ENCODE peak calls at places on chromosomes 11 and 22, in four cellular contexts. One of them, this sample, is unnamed.

GRCh38 chr11:62555464-62556092 is 9.0 kb upstream of the AHNAK start:
- DNase-seq in OCI-LY7: peak; percentile 52
- DNase-seq in SK-N-SH: peak; percentile 43
- DNase-seq in hepatocyte: peak; percentile 53
- DNase-seq in this sample: peak; percentile 49

GRCh38 chr11:102457056-102457677 is 4.6 kb upstream of the TMEM123 start:
- DNase-seq in OCI-LY7: no peak
- DNase-seq in SK-N-SH: no peak
- DNase-seq in hepatocyte: no peak
- DNase-seq in this sample: no peak

GRCh38 chr11:57649826-57650738 is at the start of gene YPEL4:
- DNase-seq in OCI-LY7: peak; percentile 21
- DNase-seq in SK-N-SH: peak; percentile 88
- DNase-seq in hepatocyte: peak; percentile 83
- DNase-seq in this sample: peak; percentile 69

GRCh38 chr22:24088796-24089195 is 77.7 kb downstream of the CABIN1 start:
- DNase-seq in OCI-LY7: no peak
- DNase-seq in SK-N-SH: no peak
- DNase-seq in hepatocyte: no peak
- DNase-seq in this sample: peak; percentile 50

GRCh38 chr11:20156280-20156875 is 3.9 kb downstream of the DBX1 start:
- DNase-seq in OCI-LY7: no peak
- DNase-seq in SK-N-SH: peak; percentile 24
- DNase-seq in hepatocyte: no peak
- DNase-seq in this sample: peak; percentile 80

GRCh38 chr11:119694334-119694733 is 34.7 kb downstream of the NECTIN1 start:
- DNase-seq in OCI-LY7: peak; percentile 47
- DNase-seq in SK-N-SH: no peak
- DNase-seq in hepatocyte: no peak
- DNase-seq in this sample: no peak

GRCh38 chr11:108698844-108699642 is 34.2 kb downstream of the DDX10 start:
- DNase-seq in OCI-LY7: no peak
- DNase-seq in SK-N-SH: no peak
- DNase-seq in hepatocyte: no peak
- DNase-seq in this sample: no peak

GRCh38 chr11:460331-461199 is 10.5 kb downstream of the PTDSS2 start:
- DNase-seq in OCI-LY7: no peak
- DNase-seq in SK-N-SH: no peak
- DNase-seq in hepatocyte: peak; percentile 77
- DNase-seq in this sample: no peak

GRCh38 chr11:133977067-133977681 is 20.4 kb upstream of the IGSF9B start:
- DNase-seq in OCI-LY7: no peak
- DNase-seq in SK-N-SH: no peak
- DNase-seq in hepatocyte: no peak
- DNase-seq in this sample: no peak

GRCh38 chr11:101862410-101863233 is 52.2 kb upstream of the CEP126 start:
- DNase-seq in OCI-LY7: peak; percentile 28
- DNase-seq in SK-N-SH: peak; percentile 15
- DNase-seq in hepatocyte: peak; percentile 77
- DNase-seq in this sample: peak; percentile 63

GRCh38 chr11:13009921-13010736 is 1.0 kb downstream of the RASSF10 start:
- DNase-seq in OCI-LY7: no peak
- DNase-seq in SK-N-SH: peak; percentile 68
- DNase-seq in hepatocyte: peak; percentile 52
- DNase-seq in this sample: peak; percentile 83

GRCh38 chr11:93519179-93519578 is 24.0 kb downstream of the SMCO4 start:
- DNase-seq in OCI-LY7: peak; percentile 73
- DNase-seq in SK-N-SH: no peak
- DNase-seq in hepatocyte: no peak
- DNase-seq in this sample: no peak

GRCh38 chr22:42279425-42280020 is 9.1 kb upstream of the TCF20 start:
- DNase-seq in OCI-LY7: no peak
- DNase-seq in SK-N-SH: no peak
- DNase-seq in hepatocyte: no peak
- DNase-seq in this sample: no peak

GRCh38 chr11:9936754-9937153 is 272.9 kb downstream of the SWAP70 start:
- DNase-seq in OCI-LY7: no peak
- DNase-seq in SK-N-SH: no peak
- DNase-seq in hepatocyte: no peak
- DNase-seq in this sample: no peak

GRCh38 chr11:105109855-105110750 is 29.5 kb downstream of the CARD18 start:
- DNase-seq in OCI-LY7: no peak
- DNase-seq in SK-N-SH: no peak
- DNase-seq in hepatocyte: no peak
- DNase-seq in this sample: no peak

GRCh38 chr11:353315-353857 is 15.9 kb upstream of the B4GALNT4 start:
- DNase-seq in OCI-LY7: no peak
- DNase-seq in SK-N-SH: no peak
- DNase-seq in hepatocyte: peak; percentile 89
- DNase-seq in this sample: no peak

GRCh38 chr11:46050065-46050464 is 71.2 kb downstream of the PHF21A start:
- DNase-seq in OCI-LY7: no peak
- DNase-seq in SK-N-SH: no peak
- DNase-seq in hepatocyte: peak; percentile 68
- DNase-seq in this sample: peak; percentile 75

GRCh38 chr11:16169541-16169940 is 186.8 kb downstream of the SOX6 start:
- DNase-seq in OCI-LY7: no peak
- DNase-seq in SK-N-SH: no peak
- DNase-seq in hepatocyte: no peak
- DNase-seq in this sample: no peak

GRCh38 chr22:48397531-48398180 is 1430.0 kb downstream of the BRD1 start:
- DNase-seq in OCI-LY7: no peak
- DNase-seq in SK-N-SH: no peak
- DNase-seq in hepatocyte: no peak
- DNase-seq in this sample: no peak

GRCh38 chr11:59822989-59823566 is 12.5 kb upstream of the MRPL16 start:
- DNase-seq in OCI-LY7: peak; percentile 84
- DNase-seq in SK-N-SH: peak; percentile 53
- DNase-seq in hepatocyte: peak; percentile 73
- DNase-seq in this sample: peak; percentile 66
- TF ChIP-seq CTCF in OCI-LY7: peak; percentile 85
- TF ChIP-seq CTCF in SK-N-SH: peak; percentile 78
- TF ChIP-seq CTCF in hepatocyte: peak; percentile 71
- TF ChIP-seq CTCF in this sample: peak; percentile 65

GRCh38 chr22:33811208-33811607 is 109.1 kb downstream of the LARGE1 start:
- DNase-seq in OCI-LY7: no peak
- DNase-seq in SK-N-SH: no peak
- DNase-seq in hepatocyte: no peak
- DNase-seq in this sample: no peak

GRCh38 chr22:33803371-33803770 is 116.9 kb downstream of the LARGE1 start:
- DNase-seq in OCI-LY7: no peak
- DNase-seq in SK-N-SH: no peak
- DNase-seq in hepatocyte: peak; percentile 46
- DNase-seq in this sample: no peak

GRCh38 chr22:33803883-33804282 is 116.4 kb downstream of the LARGE1 start:
- DNase-seq in OCI-LY7: no peak
- DNase-seq in SK-N-SH: no peak
- DNase-seq in hepatocyte: no peak
- DNase-seq in this sample: no peak

GRCh38 chr22:33807465-33807864 is 112.8 kb downstream of the LARGE1 start:
- DNase-seq in OCI-LY7: no peak
- DNase-seq in SK-N-SH: no peak
- DNase-seq in hepatocyte: no peak
- DNase-seq in this sample: no peak

GRCh38 chr22:33806191-33806590 is 114.1 kb downstream of the LARGE1 start:
- DNase-seq in OCI-LY7: peak; percentile 53
- DNase-seq in SK-N-SH: no peak
- DNase-seq in hepatocyte: no peak
- DNase-seq in this sample: no peak
- TF ChIP-seq EZH2phosphoT487 in OCI-LY7: no peak
- TF ChIP-seq EZH2phosphoT487 in SK-N-SH: no peak
- TF ChIP-seq EZH2phosphoT487 in hepatocyte: no peak
- TF ChIP-seq EZH2phosphoT487 in this sample: no peak

DNA sequence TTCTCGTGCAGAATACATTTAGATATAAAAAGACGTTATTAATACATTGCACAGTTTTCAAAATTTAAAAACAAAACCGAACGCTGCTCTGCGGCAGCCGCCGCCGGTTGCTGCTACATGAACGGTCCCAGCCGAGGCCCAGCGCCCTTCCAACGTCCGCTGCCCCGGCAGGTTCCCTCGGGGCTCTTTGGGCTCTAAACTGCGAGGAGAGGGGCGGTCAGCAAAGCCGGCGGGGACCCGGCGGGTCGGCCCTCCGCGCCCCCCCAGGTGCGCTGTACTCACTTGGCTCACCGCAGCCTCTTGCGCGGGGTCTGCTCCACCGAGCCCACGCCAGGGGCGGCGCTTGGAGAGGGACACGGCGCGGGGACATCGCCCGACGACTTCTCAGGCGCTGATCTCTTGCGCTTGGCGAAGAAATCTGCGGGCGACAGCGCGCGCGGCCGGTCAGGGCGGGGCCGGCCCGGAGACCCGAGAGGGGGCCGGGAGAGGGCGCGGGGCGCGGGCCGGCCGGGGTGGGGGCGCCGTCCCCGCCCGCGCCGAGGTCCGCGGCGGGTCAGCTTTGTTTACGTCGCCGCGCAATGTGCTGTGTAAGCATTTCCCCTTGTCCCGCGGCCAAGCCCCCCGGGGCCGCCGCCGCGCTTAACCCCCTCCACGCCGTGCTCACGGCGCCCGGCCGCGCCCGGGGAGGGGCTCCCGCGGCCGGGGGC is 1.7 kb downstream of the CDKN1C start:
- DNase-seq in OCI-LY7: no peak
- DNase-seq in SK-N-SH: peak; percentile 73
- DNase-seq in hepatocyte: peak; percentile 46
- DNase-seq in this sample: peak; percentile 75
- H3K4me2 ChIP-seq in OCI-LY7: no peak overlapping the region
- H3K4me2 ChIP-seq in SK-N-SH: peak overlapping the region; percentile 73
- H3K4me2 ChIP-seq in hepatocyte: peak overlapping the region; percentile 95
- H3K4me2 ChIP-seq in this sample: peak overlapping the region; percentile 83

GRCh38 chr11:121426476-121427454 is 25.3 kb upstream of the SORL1 start:
- DNase-seq in OCI-LY7: peak; percentile 84
- DNase-seq in SK-N-SH: peak; percentile 87
- DNase-seq in hepatocyte: peak; percentile 70
- DNase-seq in this sample: peak; percentile 75
- TF ChIP-seq CTCF in OCI-LY7: peak; percentile 67
- TF ChIP-seq CTCF in SK-N-SH: no peak
- TF ChIP-seq CTCF in hepatocyte: peak; percentile 22
- TF ChIP-seq CTCF in this sample: no peak

DNA sequence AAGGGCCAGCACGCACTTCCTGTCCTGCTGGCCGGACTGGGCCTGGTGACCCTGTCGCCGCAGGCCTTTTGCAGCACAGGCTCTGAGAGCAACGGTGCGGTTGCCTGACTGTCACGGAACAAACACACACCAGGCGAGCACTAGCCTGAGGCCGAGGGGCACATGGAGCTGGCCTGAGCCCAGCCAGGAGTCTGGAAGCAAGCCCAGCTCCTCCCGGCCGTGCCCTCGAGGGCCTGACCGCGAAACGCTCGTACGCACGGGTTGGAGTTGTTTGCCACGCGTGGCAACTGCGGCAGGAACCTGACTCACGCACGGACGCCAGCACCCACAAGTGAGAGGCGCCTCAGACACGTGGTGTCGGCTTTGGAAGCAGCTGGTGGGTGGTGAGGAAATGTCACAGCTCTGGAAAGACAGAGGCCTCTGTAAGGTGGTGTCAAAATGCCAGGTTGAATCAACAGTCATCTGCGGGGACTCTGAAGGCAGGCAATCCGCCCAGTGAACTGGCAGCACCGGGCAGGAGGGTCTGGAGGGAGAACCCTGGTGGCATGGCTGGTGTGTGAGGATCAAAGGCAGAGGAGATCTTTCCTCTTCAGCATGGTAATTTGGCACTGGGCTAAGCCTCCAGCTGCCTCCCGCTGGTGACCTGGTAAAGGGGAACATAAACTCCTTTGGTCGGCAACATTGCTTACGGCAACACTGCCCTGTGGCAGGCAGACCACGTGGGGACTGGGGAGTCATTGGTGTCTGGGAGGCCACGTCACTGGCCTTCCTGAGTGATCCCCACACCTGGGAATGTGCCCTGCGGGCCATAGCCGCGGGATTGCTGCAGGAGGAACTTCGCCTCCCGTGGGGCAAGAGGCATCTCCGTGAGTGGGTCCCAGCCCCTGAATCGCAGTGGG is 15.3 kb upstream of the IL17REL start:
- DNase-seq in OCI-LY7: peak; percentile 9
- DNase-seq in SK-N-SH: peak; percentile 84
- DNase-seq in hepatocyte: peak; percentile 4
- DNase-seq in this sample: no peak
- TF ChIP-seq EZH2phosphoT487 in OCI-LY7: no peak
- TF ChIP-seq EZH2phosphoT487 in SK-N-SH: no peak
- TF ChIP-seq EZH2phosphoT487 in hepatocyte: no peak
- TF ChIP-seq EZH2phosphoT487 in this sample: no peak

DNA sequence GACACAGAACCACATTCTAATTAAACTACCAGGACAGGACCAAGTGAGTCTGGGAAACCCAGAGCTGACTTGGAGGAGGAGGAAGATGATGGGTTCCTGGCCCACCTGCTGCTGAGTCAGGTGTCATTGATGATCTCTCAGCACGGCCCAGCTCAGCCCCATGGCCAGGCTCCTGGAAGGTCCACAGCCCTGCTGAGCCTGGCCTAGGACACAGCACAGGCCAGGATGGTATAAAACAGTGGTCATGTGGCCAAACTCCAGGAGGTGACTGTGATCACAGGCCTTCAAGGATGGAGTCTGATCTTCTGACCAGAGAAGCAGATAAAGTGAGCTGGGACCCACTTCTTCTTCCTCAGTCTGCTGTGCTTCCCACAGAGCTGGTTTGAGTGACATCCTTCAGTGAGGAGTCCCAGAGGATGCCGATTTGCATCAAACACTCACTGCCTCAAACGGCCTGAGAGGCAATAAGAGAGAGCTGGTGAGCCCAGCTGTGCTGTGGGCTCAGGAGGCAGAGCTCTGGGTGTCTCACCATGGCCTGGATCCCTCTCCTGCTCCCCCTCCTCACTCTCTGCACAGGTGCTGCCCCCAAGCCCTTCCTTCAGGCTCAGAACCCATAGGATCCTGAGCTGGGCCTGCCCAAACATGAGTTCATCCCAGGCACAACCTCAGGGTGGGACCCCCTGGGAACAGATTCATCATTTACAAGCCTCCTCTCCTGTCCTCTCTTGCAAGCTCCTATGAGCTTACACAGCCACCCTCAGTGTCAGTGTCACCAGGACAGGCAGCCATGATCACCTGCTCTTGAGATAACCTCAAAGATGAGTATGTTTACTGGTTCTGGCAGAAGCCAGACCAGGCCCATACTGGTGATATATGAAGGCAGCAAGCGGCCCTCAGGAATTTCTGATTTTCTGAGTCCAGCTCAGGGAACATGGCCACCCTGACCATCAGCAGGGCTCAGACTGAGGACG is 37.7 kb upstream of the IGLL5 start:
- DNase-seq in OCI-LY7: peak; percentile 91
- DNase-seq in SK-N-SH: no peak
- DNase-seq in hepatocyte: no peak
- DNase-seq in this sample: no peak
- H3K4me2 ChIP-seq in OCI-LY7: peak overlapping the region; percentile 79
- H3K4me2 ChIP-seq in SK-N-SH: no peak overlapping the region
- H3K4me2 ChIP-seq in hepatocyte: no peak overlapping the region
- H3K4me2 ChIP-seq in this sample: no peak overlapping the region

DNA sequence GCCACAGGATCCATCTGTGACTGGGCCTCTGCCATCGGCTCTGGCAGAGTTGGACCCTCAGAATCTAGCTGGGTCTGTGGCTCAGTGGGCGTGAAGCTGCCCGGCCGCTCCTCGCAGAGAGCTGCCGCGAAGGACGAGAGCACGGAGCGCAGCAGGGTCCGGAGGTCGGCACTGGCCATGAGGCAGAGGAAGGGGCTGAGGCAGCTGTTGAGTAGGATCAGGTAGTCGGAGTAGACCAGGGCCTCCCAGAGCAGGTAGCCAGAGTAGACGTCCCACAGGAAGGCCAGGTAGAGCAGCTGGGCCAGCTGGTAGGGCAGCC is 912 bp downstream of the GPR152 start:
- DNase-seq in OCI-LY7: no peak
- DNase-seq in SK-N-SH: no peak
- DNase-seq in hepatocyte: no peak
- DNase-seq in this sample: no peak
- TF ChIP-seq CTCF in OCI-LY7: no peak
- TF ChIP-seq CTCF in SK-N-SH: no peak
- TF ChIP-seq CTCF in hepatocyte: no peak
- TF ChIP-seq CTCF in this sample: no peak

This sample was measured in neural progenitor cell.